ENCODE peak calls at places on chromosome 17, in six cellular contexts. One of them, this sample, is unnamed.

GRCh38 chr17:29390856-29391631 is 881 bp downstream of the TAOK1 start:
- DNase-seq in K562: no peak
- DNase-seq in GM12891: no peak
- DNase-seq in H1: no peak
- DNase-seq in GM12878: no peak
- DNase-seq in HepG2: peak
- DNase-seq in this sample: no peak

GRCh38 chr17:48990882-48991357 is 6.3 kb upstream of the IGF2BP1 start:
- DNase-seq in K562: peak
- DNase-seq in GM12891: no peak
- DNase-seq in H1: no peak
- DNase-seq in GM12878: no peak
- DNase-seq in HepG2: no peak
- DNase-seq in this sample: no peak

GRCh38 chr17:67531291-67531690 is 154.2 kb downstream of the PITPNC1 start:
- DNase-seq in K562: no peak
- DNase-seq in GM12891: no peak
- DNase-seq in H1: no peak
- DNase-seq in GM12878: no peak
- DNase-seq in HepG2: no peak
- DNase-seq in this sample: peak

GRCh38 chr17:37844158-37844976 is 79.8 kb upstream of the TBC1D3K start:
- DNase-seq in K562: peak
- DNase-seq in GM12891: no peak
- DNase-seq in H1: peak
- DNase-seq in GM12878: no peak
- DNase-seq in HepG2: peak
- DNase-seq in this sample: peak

GRCh38 chr17:49846938-49847712 is 744 bp downstream of the TAC4 start:
- DNase-seq in K562: no peak
- DNase-seq in GM12891: no peak
- DNase-seq in H1: no peak
- DNase-seq in GM12878: no peak
- DNase-seq in HepG2: no peak
- DNase-seq in this sample: no peak

GRCh38 chr17:27363322-27363721 is 69.4 kb downstream of the WSB1 start:
- DNase-seq in K562: no peak
- DNase-seq in GM12891: no peak
- DNase-seq in H1: no peak
- DNase-seq in GM12878: no peak
- DNase-seq in HepG2: no peak
- DNase-seq in this sample: no peak

GRCh38 chr17:55524440-55525220 is 13.4 kb upstream of the SMIM36 start:
- DNase-seq in K562: no peak
- DNase-seq in GM12891: no peak
- DNase-seq in H1: no peak
- DNase-seq in GM12878: no peak
- DNase-seq in HepG2: no peak
- DNase-seq in this sample: no peak

GRCh38 chr17:73787036-73787720 is 142.9 kb upstream of the SDK2 start:
- DNase-seq in K562: no peak
- DNase-seq in GM12891: no peak
- DNase-seq in H1: no peak
- DNase-seq in GM12878: no peak
- DNase-seq in HepG2: no peak
- DNase-seq in this sample: no peak

GRCh38 chr17:49779730-49780220 is 8.7 kb upstream of the KAT7 start:
- DNase-seq in K562: peak
- DNase-seq in GM12891: no peak
- DNase-seq in H1: no peak
- DNase-seq in GM12878: no peak
- DNase-seq in HepG2: peak
- DNase-seq in this sample: no peak

GRCh38 chr17:27762527-27763305 is 37.6 kb downstream of the NOS2 start:
- DNase-seq in K562: no peak
- DNase-seq in GM12891: no peak
- DNase-seq in H1: no peak
- DNase-seq in GM12878: no peak
- DNase-seq in HepG2: no peak
- DNase-seq in this sample: no peak

GRCh38 chr17:76276461-76277299 is 11.5 kb downstream of the UBALD2 start:
- DNase-seq in K562: no peak
- DNase-seq in GM12891: no peak
- DNase-seq in H1: no peak
- DNase-seq in GM12878: no peak
- DNase-seq in HepG2: no peak
- DNase-seq in this sample: no peak

GRCh38 chr17:80619535-80620235 is 75.0 kb downstream of the RPTOR start:
- DNase-seq in K562: no peak
- DNase-seq in GM12891: no peak
- DNase-seq in H1: no peak
- DNase-seq in GM12878: no peak
- DNase-seq in HepG2: no peak
- DNase-seq in this sample: no peak

GRCh38 chr17:1731194-1731506 is 6.6 kb downstream of the WDR81 start:
- DNase-seq in K562: no peak
- DNase-seq in GM12891: no peak
- DNase-seq in H1: no peak
- DNase-seq in GM12878: no peak
- DNase-seq in HepG2: no peak
- DNase-seq in this sample: no peak

GRCh38 chr17:56679148-56679766 is 85.8 kb downstream of the NOG start:
- DNase-seq in K562: peak
- DNase-seq in GM12891: no peak
- DNase-seq in H1: no peak
- DNase-seq in GM12878: no peak
- DNase-seq in HepG2: peak
- DNase-seq in this sample: no peak

GRCh38 chr17:42924891-42925290 is 24.3 kb downstream of the G6PC1 start:
- DNase-seq in K562: no peak
- DNase-seq in GM12891: no peak
- DNase-seq in H1: no peak
- DNase-seq in GM12878: no peak
- DNase-seq in HepG2: no peak
- DNase-seq in this sample: no peak

GRCh38 chr17:64736804-64737492 is 74.8 kb upstream of the SMURF2 start:
- DNase-seq in K562: no peak
- DNase-seq in GM12891: no peak
- DNase-seq in H1: no peak
- DNase-seq in GM12878: no peak
- DNase-seq in HepG2: peak
- DNase-seq in this sample: no peak

GRCh38 chr17:57091186-57091618 is 6.2 kb downstream of the AKAP1 start:
- DNase-seq in K562: no peak
- DNase-seq in GM12891: no peak
- DNase-seq in H1: no peak
- DNase-seq in GM12878: no peak
- DNase-seq in HepG2: no peak
- DNase-seq in this sample: no peak

GRCh38 chr17:41810659-41811548 is 845 bp downstream of the P3H4 start:
- DNase-seq in K562: peak
- DNase-seq in GM12891: no peak
- DNase-seq in H1: no peak
- DNase-seq in GM12878: no peak
- DNase-seq in HepG2: no peak
- DNase-seq in this sample: no peak

GRCh38 chr17:6244796-6245195 is 174.6 kb downstream of the WSCD1 start:
- DNase-seq in K562: no peak
- DNase-seq in GM12891: no peak
- DNase-seq in H1: no peak
- DNase-seq in GM12878: no peak
- DNase-seq in HepG2: no peak
- DNase-seq in this sample: no peak

GRCh38 chr17:1707107-1707506 is 3.1 kb downstream of the TLCD2 start:
- DNase-seq in K562: no peak
- DNase-seq in GM12891: no peak
- DNase-seq in H1: no peak
- DNase-seq in GM12878: no peak
- DNase-seq in HepG2: no peak
- DNase-seq in this sample: no peak

DNA sequence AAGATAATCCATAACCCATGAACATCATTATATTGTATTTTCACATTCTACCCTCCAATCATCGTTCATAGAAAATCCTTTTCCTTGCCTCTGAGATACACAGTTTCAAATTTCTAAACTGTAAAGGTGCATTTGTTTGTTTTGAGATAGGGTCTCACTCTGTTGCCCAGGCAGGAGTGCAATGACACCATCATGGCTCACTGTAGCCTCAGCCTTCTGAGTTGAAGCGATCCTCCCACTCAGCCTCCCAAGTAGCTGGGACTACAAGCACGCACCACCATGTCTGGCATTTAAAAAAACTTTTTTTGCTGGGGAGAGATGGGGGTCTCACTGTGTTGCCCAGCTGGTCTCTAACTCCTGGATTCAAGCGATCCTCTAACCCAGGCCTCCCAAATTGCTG is 58.1 kb upstream of the TOB1 start:
- DNase-seq in K562: no peak
- DNase-seq in GM12891: no peak
- DNase-seq in H1: no peak
- DNase-seq in GM12878: no peak
- DNase-seq in HepG2: no peak
- DNase-seq in this sample: no peak
- TF ChIP-seq POLR2A in K562: no peak
- TF ChIP-seq POLR2A in GM12891: no peak
- TF ChIP-seq POLR2A in H1: no peak
- TF ChIP-seq POLR2A in GM12878: no peak
- TF ChIP-seq POLR2A in HepG2: no peak
- TF ChIP-seq POLR2A in this sample: no peak

GRCh38 chr17:44924107-44924544 is 8.8 kb upstream of the GFAP start:
- DNase-seq in K562: no peak
- DNase-seq in GM12891: no peak
- DNase-seq in H1: no peak
- DNase-seq in GM12878: no peak
- DNase-seq in HepG2: no peak
- DNase-seq in this sample: no peak
- TF ChIP-seq POLR2AphosphoS5 in K562: no peak
- TF ChIP-seq POLR2AphosphoS5 in GM12891: no peak
- TF ChIP-seq POLR2AphosphoS5 in H1: peak
- TF ChIP-seq POLR2AphosphoS5 in GM12878: no peak
- TF ChIP-seq POLR2AphosphoS5 in HepG2: peak
- TF ChIP-seq POLR2AphosphoS5 in this sample: peak

DNA sequence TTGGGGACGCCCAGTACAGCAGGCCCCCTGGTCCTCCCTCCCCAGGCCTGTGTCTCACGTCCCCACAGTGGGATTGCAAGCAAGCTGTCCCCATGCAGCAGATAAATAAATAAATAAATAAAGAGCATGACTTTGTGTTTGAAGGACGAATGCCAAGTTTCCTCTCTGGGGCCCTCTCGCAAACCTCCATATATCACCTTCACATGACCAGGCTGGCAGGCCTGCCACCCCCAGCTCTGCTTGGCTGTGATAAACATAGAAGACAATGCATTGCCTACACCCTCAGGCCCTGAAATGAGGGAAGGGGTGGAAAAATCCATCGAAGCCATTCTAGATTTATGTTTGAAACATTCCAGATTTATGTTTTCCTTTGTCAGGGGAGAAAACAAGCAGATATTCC is 107.3 kb downstream of the CCT6B start:
- DNase-seq in K562: no peak
- DNase-seq in GM12891: no peak
- DNase-seq in H1: no peak
- DNase-seq in GM12878: no peak
- DNase-seq in HepG2: no peak
- DNase-seq in this sample: no peak
- TF ChIP-seq TAF1 in K562: no peak
- TF ChIP-seq TAF1 in GM12891: no peak
- TF ChIP-seq TAF1 in H1: no peak
- TF ChIP-seq TAF1 in GM12878: no peak
- TF ChIP-seq TAF1 in HepG2: no peak
- TF ChIP-seq TAF1 in this sample: no peak

GRCh38 chr17:19977360-19978205 is at the start of gene AKAP10:
- DNase-seq in K562: peak
- DNase-seq in GM12891: peak
- DNase-seq in H1: no peak
- DNase-seq in GM12878: peak
- DNase-seq in HepG2: peak
- DNase-seq in this sample: peak
- TF ChIP-seq POLR2A in K562: peak
- TF ChIP-seq POLR2A in GM12891: peak
- TF ChIP-seq POLR2A in H1: peak
- TF ChIP-seq POLR2A in GM12878: peak
- TF ChIP-seq POLR2A in HepG2: peak
- TF ChIP-seq POLR2A in this sample: peak

DNA sequence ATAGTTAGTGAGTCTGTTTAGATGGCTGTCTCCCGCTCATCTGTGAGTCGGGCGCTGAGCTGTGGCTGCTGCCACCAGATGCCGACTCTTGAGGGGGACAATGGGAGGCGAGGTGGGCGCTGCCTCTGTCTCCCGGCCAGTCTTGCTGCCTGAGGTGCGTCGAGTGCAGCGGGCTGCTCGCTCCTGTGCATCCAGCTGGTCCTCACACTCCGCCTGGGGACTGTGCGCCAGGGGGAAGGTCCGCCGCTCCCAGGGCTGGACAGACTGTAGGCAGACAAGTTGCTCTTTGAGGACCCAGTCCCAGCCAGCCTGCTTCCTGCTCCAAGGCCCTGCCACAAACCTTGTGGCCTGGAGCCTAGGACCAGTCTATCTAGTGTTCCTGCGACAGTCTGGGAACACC is 32.4 kb downstream of the STH start:
- DNase-seq in K562: no peak
- DNase-seq in GM12891: no peak
- DNase-seq in H1: no peak
- DNase-seq in GM12878: no peak
- DNase-seq in HepG2: no peak
- DNase-seq in this sample: no peak
- TF ChIP-seq POLR2AphosphoS5 in K562: no peak
- TF ChIP-seq POLR2AphosphoS5 in GM12891: no peak
- TF ChIP-seq POLR2AphosphoS5 in H1: no peak
- TF ChIP-seq POLR2AphosphoS5 in GM12878: no peak
- TF ChIP-seq POLR2AphosphoS5 in HepG2: no peak
- TF ChIP-seq POLR2AphosphoS5 in this sample: no peak

GRCh38 chr17:77493238-77493812 is 352.6 kb downstream of the SEC14L1 start:
- DNase-seq in K562: no peak
- DNase-seq in GM12891: no peak
- DNase-seq in H1: no peak
- DNase-seq in GM12878: no peak
- DNase-seq in HepG2: no peak
- DNase-seq in this sample: no peak
- TF ChIP-seq TAF1 in K562: no peak
- TF ChIP-seq TAF1 in GM12891: no peak
- TF ChIP-seq TAF1 in H1: no peak
- TF ChIP-seq TAF1 in GM12878: no peak
- TF ChIP-seq TAF1 in HepG2: no peak
- TF ChIP-seq TAF1 in this sample: no peak

This sample was measured in GM12892.